ENCODE peak calls at places on chromosomes 6 and 20, in four cellular contexts. H is T-helper 17 cell, Q is fibroblast of mammary gland, A is GM13977. X is an unnamed sample.

GRCh38 chr6:3226422-3227362 is 761 bp downstream of the TUBB2B start:
- DNase-seq in A (peak), H (no peak), Q (no peak), X (no peak)

GRCh38 chr6:109690740-109691687 is at the start of the genes AK9 and FIG4:
- DNase-seq in H (peak), Q (peak), A (peak), X (peak)

GRCh38 chr6:144252289-144252688 is 32.8 kb upstream of the UTRN start:
- DNase-seq in Q (peak), A (no peak), H (no peak), X (no peak)

GRCh38 chr6:39041072-39041471 is 7.5 kb upstream of the GLP1R start:
- DNase-seq in H (no peak), Q (no peak), A (peak), X (no peak)

GRCh38 chr6:46453221-46453620 is 38.0 kb downstream of the RCAN2 start:
- DNase-seq in A (no peak), Q (peak), H (no peak), X (no peak)

GRCh38 chr6:93819189-93819588 is 399.8 kb upstream of the EPHA7 start:
- DNase-seq in A (no peak), Q (peak), H (no peak), X (no peak)

GRCh38 chr6:132483779-132484679 is 28.9 kb downstream of the STX7 start:
- DNase-seq in H (no peak), A (peak), Q (peak), X (peak)

GRCh38 chr6:137823826-137824501 is 43.1 kb upstream of the TNFAIP3 start:
- DNase-seq in H (peak), A (no peak), Q (peak), X (peak)

GRCh38 chr6:119966484-119966883 is 616.9 kb upstream of the MAN1A1 start:
- DNase-seq in H (no peak), Q (no peak), A (peak), X (no peak)

GRCh38 chr20:44594730-44595129 is 12.4 kb downstream of the PKIG start:
- DNase-seq in Q (peak), A (peak), H (no peak), X (no peak)

GRCh38 chr6:116352515-116353471 is 18.0 kb upstream of the DSE start:
- DNase-seq in H (no peak), Q (peak), A (peak), X (no peak)

GRCh38 chr6:36642913-36643817 is 35.3 kb upstream of the CDKN1A start:
- DNase-seq in H (no peak), A (no peak), Q (peak), X (no peak)

GRCh38 chr6:144415014-144415413 is 129.9 kb downstream of the UTRN start:
- DNase-seq in H (no peak), A (no peak), Q (peak), X (no peak)

X was measured in T-helper 2 cell.